ENCODE peak calls at places on chromosomes 3 and 15, in five cellular contexts. One of them, this sample, is unnamed.

GRCh38 chr3:129606522-129607390 is at the start of gene PLXND1:
- DNase-seq in H9: peak; percentile 77
- DNase-seq in IMR-90: peak; percentile 39
- DNase-seq in mesenchymal stem cell: peak; percentile 87
- DNase-seq in neuronal stem cell: no peak
- DNase-seq in this sample: peak; percentile 53

GRCh38 chr3:155388417-155388816 is 94.9 kb upstream of the STRIT1 start:
- DNase-seq in H9: no peak
- DNase-seq in IMR-90: no peak
- DNase-seq in mesenchymal stem cell: no peak
- DNase-seq in neuronal stem cell: no peak
- DNase-seq in this sample: no peak

GRCh38 chr3:155392138-155392537 is 98.7 kb upstream of the STRIT1 start:
- DNase-seq in H9: no peak
- DNase-seq in IMR-90: no peak
- DNase-seq in mesenchymal stem cell: no peak
- DNase-seq in neuronal stem cell: no peak
- DNase-seq in this sample: no peak

GRCh38 chr15:45185069-45185779 is 2.5 kb downstream of the SHF start:
- DNase-seq in H9: no peak
- DNase-seq in IMR-90: no peak
- DNase-seq in mesenchymal stem cell: no peak
- DNase-seq in neuronal stem cell: no peak
- DNase-seq in this sample: peak; percentile 88

GRCh38 chr3:47405820-47406761 is 25.3 kb downstream of the PTPN23 start:
- DNase-seq in H9: no peak
- DNase-seq in IMR-90: no peak
- DNase-seq in mesenchymal stem cell: no peak
- DNase-seq in neuronal stem cell: no peak
- DNase-seq in this sample: no peak

GRCh38 chr3:100268986-100269385 is 8.2 kb downstream of the TBC1D23 start:
- DNase-seq in H9: no peak
- DNase-seq in IMR-90: peak; percentile 27
- DNase-seq in mesenchymal stem cell: no peak
- DNase-seq in neuronal stem cell: no peak
- DNase-seq in this sample: no peak

GRCh38 chr3:102089904-102090492 is 240.7 kb downstream of the NFKBIZ start:
- DNase-seq in H9: no peak
- DNase-seq in IMR-90: peak; percentile 98
- DNase-seq in mesenchymal stem cell: peak; percentile 96
- DNase-seq in neuronal stem cell: no peak
- DNase-seq in this sample: no peak

GRCh38 chr15:52095597-52096262 is 16.8 kb downstream of the BCL2L10 start:
- DNase-seq in H9: no peak
- DNase-seq in IMR-90: peak; percentile 93
- DNase-seq in mesenchymal stem cell: peak; percentile 85
- DNase-seq in neuronal stem cell: no peak
- DNase-seq in this sample: peak; percentile 17

GRCh38 chr15:48170981-48171380 is 7.1 kb downstream of the MYEF2 start:
- DNase-seq in H9: no peak
- DNase-seq in IMR-90: no peak
- DNase-seq in mesenchymal stem cell: no peak
- DNase-seq in neuronal stem cell: no peak
- DNase-seq in this sample: no peak

GRCh38 chr3:89320186-89320585 is 212.8 kb downstream of the EPHA3 start:
- DNase-seq in H9: no peak
- DNase-seq in IMR-90: no peak
- DNase-seq in mesenchymal stem cell: no peak
- DNase-seq in neuronal stem cell: no peak
- DNase-seq in this sample: peak; percentile 27
- H3K14ac ChIP-seq in H9: no peak overlapping the region
- H3K14ac ChIP-seq in IMR-90: no peak overlapping the region
- H3K14ac ChIP-seq in mesenchymal stem cell: no peak overlapping the region
- H3K14ac ChIP-seq in neuronal stem cell: no peak overlapping the region
- H3K14ac ChIP-seq in this sample: no peak overlapping the region

DNA sequence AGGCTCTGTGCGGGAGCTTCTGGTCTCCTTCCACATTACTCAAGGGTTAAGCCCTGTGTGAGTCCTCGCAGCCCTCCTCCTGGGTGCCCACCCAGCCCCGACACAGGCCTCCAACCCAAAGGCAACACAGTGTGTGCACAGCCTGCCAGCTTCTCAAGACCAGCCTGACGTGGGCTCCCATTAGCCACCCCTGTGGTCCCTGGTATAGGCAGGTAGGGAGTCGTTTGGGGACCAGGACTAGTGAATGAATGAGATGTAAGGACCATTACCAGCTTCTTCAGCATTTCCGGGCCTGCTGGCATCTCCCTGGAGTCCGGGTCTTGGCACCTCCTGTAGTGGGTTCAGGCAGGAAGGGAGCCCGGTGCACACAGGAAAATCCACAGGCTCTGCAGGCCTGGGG is 20.2 kb upstream of the PLXNA1 start:
- DNase-seq in H9: no peak
- DNase-seq in IMR-90: no peak
- DNase-seq in mesenchymal stem cell: no peak
- DNase-seq in neuronal stem cell: no peak
- DNase-seq in this sample: no peak
- H3K4me1 ChIP-seq in H9: no peaks in the 10 kb centered on the region
- H3K4me1 ChIP-seq in IMR-90: peaks cover 15% of the 10 kb centered on the region
- H3K4me1 ChIP-seq in mesenchymal stem cell: peaks cover 21% of the 10 kb centered on the region
- H3K4me1 ChIP-seq in neuronal stem cell: peaks cover 12% of the 10 kb centered on the region
- H3K4me1 ChIP-seq in this sample: peaks cover 7% of the 10 kb centered on the region

GRCh38 chr15:98660055-98660454 is 11.7 kb downstream of the IGF1R start:
- DNase-seq in H9: no peak
- DNase-seq in IMR-90: no peak
- DNase-seq in mesenchymal stem cell: no peak
- DNase-seq in neuronal stem cell: no peak
- DNase-seq in this sample: no peak
- H3K79me1 ChIP-seq in H9: peaks cover 9% of the 10 kb centered on the region
- H3K79me1 ChIP-seq in IMR-90: peaks cover 9% of the 10 kb centered on the region
- H3K79me1 ChIP-seq in mesenchymal stem cell: peaks cover 14% of the 10 kb centered on the region
- H3K79me1 ChIP-seq in neuronal stem cell: peaks cover 16% of the 10 kb centered on the region
- H3K79me1 ChIP-seq in this sample: no peaks in the 10 kb centered on the region

DNA sequence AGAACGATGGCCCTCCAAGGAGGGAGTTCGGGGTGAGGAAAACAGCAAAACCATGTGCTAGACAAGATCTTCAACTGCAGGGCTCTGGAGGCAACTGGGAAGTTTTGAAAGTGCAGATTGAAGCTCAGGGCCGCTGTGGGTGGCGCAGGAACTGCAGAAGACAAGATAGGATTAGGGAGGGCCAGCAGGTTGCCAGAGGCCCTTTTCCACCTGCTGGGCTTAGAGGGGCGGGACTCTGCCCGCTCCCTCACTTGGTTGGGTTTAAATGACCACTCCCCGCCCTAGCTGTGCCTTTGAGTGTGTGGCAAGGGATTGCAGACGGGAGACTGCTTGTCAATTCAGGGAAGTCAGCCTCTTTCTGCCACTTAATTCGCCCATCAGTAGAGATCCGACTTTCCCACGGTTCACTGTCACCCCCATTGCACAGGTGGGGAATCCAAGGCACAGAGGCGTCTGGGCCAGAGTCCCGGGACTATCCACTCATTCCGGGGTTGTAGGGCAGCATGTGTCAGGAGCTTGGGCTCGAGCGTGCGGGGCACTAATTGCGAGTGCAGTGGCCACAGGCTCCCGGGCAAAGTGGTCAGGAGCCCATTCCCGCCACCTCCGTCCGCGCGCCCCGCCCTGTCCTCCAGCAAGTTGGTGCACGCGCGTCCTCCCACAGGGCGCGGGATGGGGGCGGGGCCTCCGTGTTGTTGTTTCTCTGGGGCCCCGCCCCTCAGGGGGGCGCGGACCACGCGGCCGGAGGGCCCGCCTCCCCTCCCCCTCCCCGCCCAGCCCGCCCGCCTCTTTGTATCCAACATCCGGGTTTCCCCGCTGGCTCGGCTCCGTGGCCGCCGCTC is at the start of gene ACVR2B:
- DNase-seq in H9: peak; percentile 94
- DNase-seq in IMR-90: peak; percentile 56
- DNase-seq in mesenchymal stem cell: peak; percentile 75
- DNase-seq in neuronal stem cell: peak; percentile 87
- DNase-seq in this sample: peak; percentile 83
- H3K14ac ChIP-seq in H9: peak within 1 kb of the TSS; percentile 82
- H3K14ac ChIP-seq in IMR-90: no peak within 1 kb of the TSS
- H3K14ac ChIP-seq in mesenchymal stem cell: no peak within 1 kb of the TSS
- H3K14ac ChIP-seq in neuronal stem cell: peak within 1 kb of the TSS; percentile 92
- H3K14ac ChIP-seq in this sample: peak within 1 kb of the TSS; percentile 97

This sample was measured in trophoblast cell.